ENCODE peak calls at places on chromosomes 7 and 10, in six cellular contexts. E is IMR-90, H is HCT116, C is astrocyte, V is hepatocyte, Y is PC-3. P is an unnamed sample.

GRCh38 chr7:82443801-82444219 is 233 bp upstream of the CACNA2D1 start:
- DNase-seq in E (peak), H (no peak), C (peak), V (peak), Y (peak), P (peak)

GRCh38 chr7:81886211-81886764 is 116.4 kb upstream of the HGF start:
- DNase-seq in E (no peak), H (no peak), C (no peak), V (no peak), Y (no peak), P (peak)

GRCh38 chr7:117090820-117091219 is 137.5 kb downstream of the ST7 start:
- DNase-seq in E (no peak), H (no peak), C (peak), V (no peak), Y (no peak), P (no peak)

GRCh38 chr10:30200019-30200415 is 140.6 kb upstream of the JCAD start:
- DNase-seq in E (no peak), H (no peak), C (no peak), V (no peak), Y (no peak), P (no peak)

GRCh38 chr7:20083781-20084180 is 133.4 kb downstream of the MACC1 start:
- DNase-seq in E (peak), H (no peak), C (peak), V (peak), Y (peak), P (no peak)

GRCh38 chr7:140972876-140973829 is 41.6 kb downstream of the MRPS33 start:
- DNase-seq in E (no peak), H (no peak), C (no peak), V (peak), Y (no peak), P (no peak)

GRCh38 chr7:23347682-23348180 is 48.6 kb downstream of the MALSU1 start:
- DNase-seq in E (peak), H (peak), C (peak), V (no peak), Y (peak), P (peak)

GRCh38 chr7:23930312-23930711 is 220.3 kb downstream of the STK31 start:
- DNase-seq in E (no peak), H (no peak), C (no peak), V (no peak), Y (no peak), P (no peak)

GRCh38 chr7:33155811-33156210 is 26.4 kb downstream of the BBS9 start:
- DNase-seq in E (peak), H (no peak), C (peak), V (no peak), Y (no peak), P (no peak)

GRCh38 chr10:10826125-10826524 is 191.5 kb upstream of the CELF2 start:
- DNase-seq in E (peak), H (no peak), C (peak), V (no peak), Y (peak), P (peak)

GRCh38 chr7:23235688-23236280 is 10.8 kb upstream of the GPNMB start:
- DNase-seq in E (peak), H (peak), C (peak), V (no peak), Y (peak), P (no peak)

GRCh38 chr7:141362580-141363435 is 188.4 kb upstream of the AGK start:
- DNase-seq in E (peak), H (no peak), C (peak), V (peak), Y (peak), P (peak)

GRCh38 chr7:54813398-54813797 is 54.4 kb upstream of the SEC61G start:
- DNase-seq in E (no peak), H (no peak), C (peak), V (no peak), Y (no peak), P (no peak)

DNA sequence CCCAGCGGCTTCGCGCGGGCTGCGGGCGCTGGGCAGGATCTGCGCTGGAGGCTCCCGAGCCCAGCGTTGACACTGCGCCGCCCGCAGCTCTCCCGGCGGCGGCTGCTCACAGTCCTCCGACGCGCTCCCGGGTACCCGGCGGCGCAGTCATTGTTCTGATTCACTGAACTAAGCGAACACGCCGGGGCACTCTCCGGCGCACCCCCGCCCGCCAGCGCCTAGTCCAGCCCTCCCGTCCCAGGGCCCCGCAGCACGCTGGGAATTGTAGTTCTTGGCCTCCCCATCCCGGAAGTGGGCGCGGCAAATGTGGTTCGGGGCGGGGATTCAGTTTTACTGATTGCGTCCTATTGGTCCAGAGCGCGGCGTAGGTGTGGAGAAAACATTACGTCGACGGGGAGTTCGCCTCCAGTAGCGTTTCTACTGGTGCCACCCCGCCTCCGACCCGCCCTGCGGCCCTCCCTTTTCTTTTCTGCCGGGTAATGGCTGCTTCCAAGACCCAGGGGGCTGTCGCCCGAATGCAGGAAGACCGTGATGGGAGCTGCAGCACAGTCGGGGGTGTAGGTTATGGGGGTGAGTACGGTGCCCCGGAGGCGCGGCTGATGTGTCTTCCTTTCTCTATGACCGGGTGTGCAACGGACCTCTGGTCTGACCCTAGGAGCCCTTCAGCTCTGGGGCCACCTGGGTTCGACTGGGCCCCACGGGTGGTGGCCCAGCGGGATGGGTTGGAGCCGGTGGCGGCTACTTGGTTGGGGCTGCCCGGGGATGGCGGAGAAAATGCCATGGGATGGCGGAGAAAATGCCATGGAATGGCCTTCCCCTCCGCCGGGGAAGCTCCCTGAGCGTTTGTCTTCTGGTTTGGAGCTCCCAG is at the start of the genes DOCK4 and ZNF277:
- DNase-seq in E (peak), H (peak), C (peak), V (peak), Y (peak), P (peak)
- TF ChIP-seq CTCF in E (no peak), H (no peak), C (no peak), V (no peak), Y (no peak), P (no peak)

GRCh38 chr10:18610517-18610916 is 40.9 kb downstream of the NSUN6 start:
- DNase-seq in E (peak), H (peak), C (peak), V (peak), Y (peak), P (peak)

GRCh38 chr10:18607503-18607902 is 43.9 kb downstream of the NSUN6 start:
- DNase-seq in E (peak), H (peak), C (peak), V (peak), Y (peak), P (peak)

GRCh38 chr10:18606051-18606730 is 45.2 kb downstream of the NSUN6 start:
- DNase-seq in E (no peak), H (no peak), C (peak), V (no peak), Y (no peak), P (no peak)

GRCh38 chr10:18608581-18608980 is 42.8 kb downstream of the NSUN6 start:
- DNase-seq in E (no peak), H (no peak), C (no peak), V (no peak), Y (peak), P (no peak)

GRCh38 chr10:18607979-18608378 is 43.4 kb downstream of the NSUN6 start:
- DNase-seq in E (peak), H (no peak), C (peak), V (no peak), Y (peak), P (no peak)
- H2AFZ ChIP-seq in E (no peak), H (no peak), C (no peak), V (no peak), Y (no peak), P (no peak)

GRCh38 chr7:42272793-42273665 is 36.0 kb upstream of the GLI3 start:
- DNase-seq in E (peak), H (no peak), C (peak), V (peak), Y (peak), P (no peak)
- TF ChIP-seq CTCF in E (peak), H (no peak), C (peak), V (peak), Y (peak), P (peak)

GRCh38 chr10:83605783-83606182 is 533.5 kb upstream of the GHITM start:
- DNase-seq in E (no peak), H (no peak), C (no peak), V (no peak), Y (no peak), P (no peak)
- H2AFZ ChIP-seq in E (no peak), H (no peak), C (no peak), V (no peak), Y (no peak), P (peak)

GRCh38 chr7:98879198-98879988 is 1.1 kb downstream of the TRRAP start:
- DNase-seq in E (peak), H (peak), C (no peak), V (peak), Y (peak), P (no peak)
- TF ChIP-seq CTCF in E (peak), H (peak), C (peak), V (peak), Y (peak), P (no peak)

GRCh38 chr7:111676167-111676566 is 113.9 kb upstream of the IMMP2L start:
- DNase-seq in E (no peak), H (no peak), C (no peak), V (no peak), Y (no peak), P (no peak)
- H2AFZ ChIP-seq in E (no peak), H (no peak), C (no peak), V (no peak), Y (no peak), P (no peak)

GRCh38 chr7:66628361-66629221 is at the start of gene KCTD7:
- DNase-seq in E (peak), H (peak), C (peak), V (peak), Y (peak), P (peak)
- TF ChIP-seq CTCF in E (no peak), H (no peak), C (no peak), V (no peak), Y (no peak), P (no peak)

GRCh38 chr10:133285217-133285616 is 8.5 kb upstream of the ADAM8 start:
- DNase-seq in E (no peak), H (no peak), C (no peak), V (no peak), Y (no peak), P (no peak)

GRCh38 chr10:133286366-133286765 is 9.7 kb upstream of the ADAM8 start:
- DNase-seq in E (no peak), H (no peak), C (no peak), V (no peak), Y (no peak), P (no peak)

GRCh38 chr10:133289761-133290160 is 13.1 kb upstream of the ADAM8 start:
- DNase-seq in E (no peak), H (no peak), C (no peak), V (no peak), Y (no peak), P (no peak)

GRCh38 chr10:133283931-133284330 is 7.3 kb upstream of the ADAM8 start:
- DNase-seq in E (no peak), H (no peak), C (no peak), V (no peak), Y (no peak), P (no peak)

GRCh38 chr10:133287832-133288500 is 11.3 kb upstream of the ADAM8 start:
- DNase-seq in E (no peak), H (no peak), C (no peak), V (no peak), Y (no peak), P (no peak)
- H2AFZ ChIP-seq in E (no peak), H (no peak), C (no peak), V (no peak), Y (no peak), P (no peak)

GRCh38 chr10:44347609-44348400 is 37.1 kb downstream of the CXCL12 start:
- DNase-seq in E (no peak), H (no peak), C (no peak), V (no peak), Y (no peak), P (no peak)

GRCh38 chr10:44343836-44344235 is 41.1 kb downstream of the CXCL12 start:
- DNase-seq in E (no peak), H (no peak), C (no peak), V (no peak), Y (no peak), P (no peak)

GRCh38 chr10:44348496-44348895 is 36.4 kb downstream of the CXCL12 start:
- DNase-seq in E (no peak), H (no peak), C (no peak), V (no peak), Y (no peak), P (no peak)

GRCh38 chr10:44341901-44342300 is 43.0 kb downstream of the CXCL12 start:
- DNase-seq in E (no peak), H (no peak), C (no peak), V (no peak), Y (no peak), P (no peak)

DNA sequence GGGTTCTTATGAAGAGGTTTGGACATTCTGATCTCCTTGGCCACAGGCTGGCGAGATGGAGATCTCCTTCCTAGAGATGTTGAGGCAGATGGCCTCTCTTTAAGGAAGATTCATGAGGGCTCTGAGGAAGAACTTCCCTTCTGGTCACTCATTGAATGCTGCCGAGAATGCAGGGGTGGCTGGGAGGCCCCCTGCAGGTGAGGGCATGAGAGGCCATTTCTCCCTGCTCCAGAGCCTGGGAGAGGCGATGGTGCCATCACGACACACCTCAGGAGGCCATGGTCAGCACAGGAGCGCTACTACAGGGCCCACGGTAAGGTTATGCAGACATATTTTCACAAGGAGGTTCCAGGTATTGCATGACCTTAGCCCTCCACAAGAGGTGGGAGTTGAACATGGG is 40.2 kb downstream of the CXCL12 start:
- DNase-seq in E (no peak), H (no peak), C (no peak), V (no peak), Y (no peak), P (no peak)
- TF ChIP-seq CTCF in E (no peak), H (no peak), C (no peak), V (no peak), Y (no peak), P (no peak)

P was measured in endothelial cell of umbilical vein.